ENCODE peak calls at places on chromosomes 3 and 15, in ten cellular contexts. F is psoas muscle, N is cardiac fibroblast, I is AG09309, P is uterus, L is Peyer's patch, K is mammary epithelial cell, H is GM13977, A is fibroblast of lung, Z is RWPE1. S is an unnamed sample.

GRCh38 chr3:171165986-171166385 is 139.5 kb upstream of the SLC2A2 start:
- DNase-seq in F (no peak), N (no peak), I (no peak), P (no peak), L (no peak), K (no peak), H (no peak), A (no peak), Z (peak; percentile 22), S (no peak)

GRCh38 chr3:65730449-65730848 is 308.3 kb downstream of the MAGI1 start:
- DNase-seq in F (no peak), N (no peak), I (no peak), P (no peak), L (no peak), K (no peak), H (no peak), A (no peak), Z (no peak), S (no peak)

GRCh38 chr15:72118400-72118978 is at the start of gene SENP8:
- DNase-seq in F (no peak), N (no peak), I (no peak), P (no peak), L (no peak), K (no peak), H (no peak), A (no peak), Z (peak; percentile 81), S (no peak)

GRCh38 chr3:87503901-87504498 is 227.6 kb upstream of the POU1F1 start:
- DNase-seq in F (no peak), N (peak; percentile 88), I (peak; percentile 46), P (no peak), L (no peak), K (peak; percentile 70), H (peak; percentile 50), A (peak; percentile 18), Z (peak; percentile 65), S (peak; percentile 86)

GRCh38 chr3:127152676-127153505 is 40.0 kb upstream of the PRR23E start:
- DNase-seq in F (no peak), N (no peak), I (no peak), P (peak; percentile 3), L (no peak), K (no peak), H (no peak), A (no peak), Z (no peak), S (no peak)

GRCh38 chr3:172313671-172314070 is 134.6 kb downstream of the GHSR start:
- DNase-seq in F (no peak), N (no peak), I (no peak), P (no peak), L (no peak), K (peak; percentile 57), H (no peak), A (no peak), Z (no peak), S (peak; percentile 60)

GRCh38 chr3:66378256-66378655 is 122.6 kb downstream of the LRIG1 start:
- DNase-seq in F (no peak), N (peak; percentile 29), I (no peak), P (no peak), L (peak; percentile 37), K (no peak), H (no peak), A (no peak), Z (no peak), S (peak; percentile 29)

GRCh38 chr3:178588593-178588992 is 52.4 kb downstream of the KCNMB2 start:
- DNase-seq in F (no peak), N (no peak), I (no peak), P (no peak), L (no peak), K (no peak), H (no peak), A (no peak), Z (no peak), S (no peak)

GRCh38 chr15:90706394-90707327 is 10.5 kb upstream of the BLM start:
- DNase-seq in F (no peak), N (no peak), I (no peak), P (no peak), L (no peak), K (no peak), H (no peak), A (no peak), Z (no peak), S (no peak)

S was measured in epithelial cell of esophagus.